ENCODE peak calls at places on chromosomes 11 and 22, in seven cellular contexts. B is GM23338, Q is psoas muscle, L is ascending aorta, E is aorta, F is right atrium auricular region, M is hepatocyte. Z is an unnamed sample. For H3K36me3, the result is how much of the 10 kb centered on the place peaks cover.

GRCh38 chr11:35420371-35420770 is 1.0 kb upstream of the SLC1A2 start:
- DNase-seq in B (peak), Q (no peak), L (no peak), E (no peak), F (no peak), M (no peak), Z (peak)

GRCh38 chr11:80155412-80156017 is 714.7 kb upstream of the TENM4 start:
- DNase-seq in B (peak), Q (no peak), L (no peak), E (no peak), F (no peak), M (peak), Z (peak)

GRCh38 chr11:120182790-120183491 is 27.9 kb upstream of the OAF start:
- DNase-seq in B (peak), Q (peak), L (no peak), E (no peak), F (peak), M (peak), Z (peak)

GRCh38 chr22:49368976-49369725 is 458.5 kb downstream of the BRD1 start:
- DNase-seq in B (no peak), Q (no peak), L (no peak), E (no peak), F (peak), M (peak), Z (peak)

GRCh38 chr22:38012604-38013072 is 28.3 kb upstream of the SOX10 start:
- DNase-seq in B (no peak), Q (no peak), L (no peak), E (no peak), F (no peak), M (no peak), Z (no peak)

GRCh38 chr11:21931436-21932101 is 261.3 kb upstream of the ANO5 start:
- DNase-seq in B (no peak), Q (no peak), L (no peak), E (no peak), F (no peak), M (no peak), Z (no peak)

GRCh38 chr11:41328324-41328723 is 131.1 kb downstream of the LRRC4C start:
- DNase-seq in B (no peak), Q (no peak), L (no peak), E (no peak), F (no peak), M (no peak), Z (no peak)

GRCh38 chr11:131223198-131223975 is 147.0 kb upstream of the NTM start:
- DNase-seq in B (peak), Q (no peak), L (no peak), E (no peak), F (no peak), M (no peak), Z (peak)

GRCh38 chr11:47216141-47216798 is 1.5 kb downstream of the DDB2 start:
- DNase-seq in B (no peak), Q (no peak), L (no peak), E (peak), F (peak), M (peak), Z (no peak)

GRCh38 chr11:34281256-34281655 is 76.6 kb downstream of the ABTB2 start:
- DNase-seq in B (no peak), Q (no peak), L (no peak), E (peak), F (no peak), M (no peak), Z (no peak)

GRCh38 chr11:69949327-69949726 is 128.8 kb upstream of the ANO1 start:
- DNase-seq in B (no peak), Q (peak), L (peak), E (peak), F (peak), M (peak), Z (no peak)

GRCh38 chr11:125241104-125241503 is 76.6 kb downstream of the PKNOX2 start:
- DNase-seq in B (no peak), Q (no peak), L (no peak), E (no peak), F (no peak), M (no peak), Z (no peak)

GRCh38 chr11:121696177-121696863 is 243.6 kb upstream of the SORL1-AS1 start:
- DNase-seq in B (peak), Q (no peak), L (no peak), E (peak), F (no peak), M (no peak), Z (no peak)

GRCh38 chr11:108985611-108986279 is 320.9 kb downstream of the DDX10 start:
- DNase-seq in B (no peak), Q (no peak), L (no peak), E (no peak), F (no peak), M (peak), Z (no peak)

GRCh38 chr11:46285594-46286033 is 8.2 kb downstream of the CREB3L1 start:
- DNase-seq in B (peak), Q (peak), L (no peak), E (peak), F (no peak), M (no peak), Z (no peak)

GRCh38 chr22:37850801-37851200 is 1.6 kb downstream of the EIF3L start:
- DNase-seq in B (no peak), Q (no peak), L (no peak), E (no peak), F (no peak), M (no peak), Z (no peak)

GRCh38 chr22:47065756-47066615 is 303.5 kb downstream of the TBC1D22A start:
- DNase-seq in B (no peak), Q (no peak), L (no peak), E (no peak), F (no peak), M (no peak), Z (peak)

GRCh38 chr22:36081023-36081431 is 52.4 kb upstream of the RBFOX2 start:
- DNase-seq in B (no peak), Q (no peak), L (no peak), E (peak), F (no peak), M (peak), Z (no peak)

GRCh38 chr11:72102162-72102561 is 935 bp downstream of the LAMTOR1 start:
- DNase-seq in B (no peak), Q (no peak), L (no peak), E (no peak), F (no peak), M (no peak), Z (no peak)
- H3K36me3 ChIP-seq in B (under half), Q (under half), L (under half), E (under half), F (under half), M (under half), Z (under half)

GRCh38 chr11:95132956-95133355 is 43.3 kb downstream of the ENDOD1 start:
- DNase-seq in B (no peak), Q (no peak), L (no peak), E (no peak), F (no peak), M (no peak), Z (no peak)

GRCh38 chr11:95134491-95134890 is 44.8 kb downstream of the ENDOD1 start:
- DNase-seq in B (no peak), Q (no peak), L (no peak), E (no peak), F (no peak), M (peak), Z (no peak)

GRCh38 chr11:95128602-95129001 is 39.0 kb downstream of the ENDOD1 start:
- DNase-seq in B (no peak), Q (no peak), L (no peak), E (no peak), F (no peak), M (no peak), Z (no peak)
- H3K4me3 ChIP-seq in B (no peak), Q (no peak), L (no peak), E (no peak), F (no peak), M (no peak), Z (no peak)

DNA sequence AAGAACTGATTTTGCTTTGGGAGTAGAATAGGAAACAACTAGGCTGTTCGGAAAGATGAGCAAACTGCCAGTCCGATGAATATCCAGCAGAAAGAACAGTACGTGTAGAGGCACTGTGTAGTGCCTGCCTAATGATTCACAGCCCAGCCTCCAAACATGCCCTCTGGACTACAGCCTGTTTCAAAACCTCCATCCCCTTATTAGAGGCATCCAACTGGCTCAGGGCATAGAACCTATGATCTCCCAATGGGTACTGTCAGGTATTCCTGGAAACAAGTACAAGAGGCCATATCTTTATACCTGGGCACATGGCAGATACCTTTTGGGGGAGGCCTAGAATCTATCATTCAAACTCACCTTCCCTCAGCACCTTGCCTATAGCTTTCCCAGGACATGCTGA is 4.9 kb downstream of the RRP8 start:
- DNase-seq in B (no peak), Q (no peak), L (no peak), E (no peak), F (peak), M (peak), Z (no peak)
- H3K36me3 ChIP-seq in B (under half), Q (half or more), L (half or more), E (under half), F (under half), M (under half), Z (under half)

GRCh38 chr11:44675906-44676305 is 50.9 kb upstream of the TSPAN18 start:
- DNase-seq in B (no peak), Q (no peak), L (no peak), E (no peak), F (no peak), M (no peak), Z (no peak)

GRCh38 chr11:44673691-44674090 is 53.1 kb upstream of the TSPAN18 start:
- DNase-seq in B (no peak), Q (no peak), L (no peak), E (no peak), F (no peak), M (no peak), Z (no peak)

GRCh38 chr11:44674809-44675208 is 52.0 kb upstream of the TSPAN18 start:
- DNase-seq in B (no peak), Q (no peak), L (no peak), E (no peak), F (no peak), M (no peak), Z (no peak)

GRCh38 chr11:44670814-44671213 is 55.9 kb upstream of the TSPAN18 start:
- DNase-seq in B (peak), Q (no peak), L (no peak), E (no peak), F (peak), M (no peak), Z (no peak)

GRCh38 chr11:44671234-44671633 is 55.5 kb upstream of the TSPAN18 start:
- DNase-seq in B (peak), Q (no peak), L (no peak), E (no peak), F (peak), M (no peak), Z (peak)
- H3K4me3 ChIP-seq in B (peak), Q (no peak), L (no peak), E (no peak), F (no peak), M (no peak), Z (no peak)

DNA sequence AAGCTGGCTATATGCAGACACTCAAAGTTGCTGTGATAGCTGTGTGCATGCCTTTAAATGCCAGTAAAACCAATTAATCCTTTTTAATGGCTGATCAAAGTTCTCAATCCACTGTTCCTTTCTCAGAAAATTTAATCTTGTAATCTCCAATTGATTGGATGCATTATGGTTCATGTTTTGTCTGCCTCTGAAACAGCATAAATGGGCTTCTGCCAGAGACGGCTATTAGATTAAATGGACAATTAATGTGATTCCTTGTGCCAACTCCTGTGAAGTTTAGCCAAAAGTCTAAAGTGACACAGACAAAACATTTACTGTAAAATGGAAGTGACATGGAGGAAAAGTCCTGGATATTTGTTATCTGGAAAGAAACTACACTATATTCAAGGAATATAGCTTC is 952.5 kb upstream of the FAT3 start:
- DNase-seq in B (no peak), Q (no peak), L (no peak), E (no peak), F (no peak), M (no peak), Z (no peak)
- H3K36me3 ChIP-seq in B (under half), Q (under half), L (under half), E (under half), F (under half), M (under half), Z (under half)

Z was measured in H7.